ENCODE peak calls at places on chromosomes 3 and 15, in four cellular contexts. O, Y, P and A are unnamed samples.

GRCh38 chr15:57485869-57486268 is 105.8 kb upstream of the MYZAP start:
- DNase-seq in O (no peak), Y (peak), P (peak), A (peak)

GRCh38 chr3:40054568-40055222 is 245.3 kb downstream of the MYRIP start:
- DNase-seq in O (no peak), Y (no peak), P (peak), A (no peak)

GRCh38 chr15:58632789-58633188 is 116.7 kb downstream of the ADAM10 start:
- DNase-seq in O (no peak), Y (no peak), P (no peak), A (no peak)

GRCh38 chr3:170644711-170645110 is 58.8 kb upstream of the SLC7A14 start:
- DNase-seq in O (no peak), Y (no peak), P (peak), A (no peak)

GRCh38 chr3:139388961-139389551 is 391 bp downstream of the COPB2 start:
- DNase-seq in O (no peak), Y (no peak), P (no peak), A (no peak)

GRCh38 chr15:89356634-89357298 is 22.1 kb upstream of the POLG start:
- DNase-seq in O (no peak), Y (no peak), P (no peak), A (peak)

GRCh38 chr15:48465410-48465809 is 134.2 kb downstream of the DUT start:
- DNase-seq in O (no peak), Y (no peak), P (no peak), A (no peak)

GRCh38 chr3:81463761-81464160 is 297.7 kb downstream of the GBE1 start:
- DNase-seq in O (no peak), Y (no peak), P (peak), A (no peak)

GRCh38 chr3:175163686-175164085 is 304.6 kb downstream of the NAALADL2 start:
- DNase-seq in O (no peak), Y (no peak), P (peak), A (no peak)

GRCh38 chr15:92878593-92879053 is 21.5 kb upstream of the CHD2 start:
- DNase-seq in O (no peak), Y (no peak), P (no peak), A (no peak)

GRCh38 chr15:80991446-80991845 is 1.8 kb upstream of the MESD start:
- DNase-seq in O (peak), Y (no peak), P (peak), A (peak)

GRCh38 chr3:193779933-193780332 is 186.9 kb downstream of the OPA1 start:
- DNase-seq in O (no peak), Y (no peak), P (no peak), A (no peak)

GRCh38 chr3:45852828-45853227 is 10.9 kb upstream of the LZTFL1 start:
- DNase-seq in O (no peak), Y (no peak), P (no peak), A (no peak)

GRCh38 chr3:49553690-49554634 is at the start of gene BSN:
- DNase-seq in O (peak), Y (peak), P (peak), A (peak)

GRCh38 chr3:8702560-8702959 is 31.0 kb upstream of the CAV3 start:
- DNase-seq in O (no peak), Y (peak), P (no peak), A (no peak)

GRCh38 chr3:35448681-35449080 is 190.6 kb upstream of the ARPP21 start:
- DNase-seq in O (no peak), Y (no peak), P (no peak), A (no peak)

GRCh38 chr15:60392986-60393811 is 4.6 kb downstream of the ANXA2 start:
- DNase-seq in O (peak), Y (no peak), P (peak), A (peak)

GRCh38 chr3:168581718-168582332 is 486.1 kb upstream of the GOLIM4 start:
- DNase-seq in O (no peak), Y (peak), P (no peak), A (no peak)

GRCh38 chr15:96340611-96341464 is 10.3 kb downstream of the NR2F2 start:
- DNase-seq in O (peak), Y (peak), P (peak), A (no peak)

GRCh38 chr3:53804697-53805462 is 41.3 kb downstream of the CHDH start:
- DNase-seq in O (peak), Y (peak), P (peak), A (peak)

GRCh38 chr3:156525808-156526207 is 29.1 kb downstream of the SSR3 start:
- DNase-seq in O (no peak), Y (no peak), P (no peak), A (no peak)

GRCh38 chr3:15630646-15631350 is 29.3 kb downstream of the BTD start:
- DNase-seq in O (no peak), Y (no peak), P (peak), A (no peak)

GRCh38 chr3:149490260-149490971 is 15.9 kb downstream of the TM4SF4 start:
- DNase-seq in O (no peak), Y (no peak), P (no peak), A (no peak)

DNA sequence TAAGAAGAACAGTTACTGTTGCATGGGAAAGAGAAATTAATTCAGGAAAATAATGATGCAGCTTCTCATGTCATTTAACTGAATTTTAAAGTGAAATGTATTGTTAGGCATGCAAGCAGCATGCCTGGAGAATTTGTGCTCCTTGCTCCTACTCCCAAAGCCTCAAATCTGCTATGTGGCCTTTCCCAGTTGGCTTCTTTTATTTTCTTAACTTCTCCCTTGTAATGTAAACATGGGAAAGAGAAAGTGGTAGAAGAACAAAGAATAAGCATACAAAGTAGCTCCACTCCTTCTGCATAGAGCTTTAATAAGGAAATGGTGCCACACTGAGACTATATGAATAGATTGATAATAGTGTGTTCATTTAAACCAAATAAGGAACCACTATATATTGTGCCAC is 100.0 kb downstream of the VGLL3 start:
- DNase-seq in O (no peak), Y (peak), P (no peak), A (no peak)
- TF ChIP-seq CTCF in O (no peak), Y (no peak), P (no peak), A (no peak)

DNA sequence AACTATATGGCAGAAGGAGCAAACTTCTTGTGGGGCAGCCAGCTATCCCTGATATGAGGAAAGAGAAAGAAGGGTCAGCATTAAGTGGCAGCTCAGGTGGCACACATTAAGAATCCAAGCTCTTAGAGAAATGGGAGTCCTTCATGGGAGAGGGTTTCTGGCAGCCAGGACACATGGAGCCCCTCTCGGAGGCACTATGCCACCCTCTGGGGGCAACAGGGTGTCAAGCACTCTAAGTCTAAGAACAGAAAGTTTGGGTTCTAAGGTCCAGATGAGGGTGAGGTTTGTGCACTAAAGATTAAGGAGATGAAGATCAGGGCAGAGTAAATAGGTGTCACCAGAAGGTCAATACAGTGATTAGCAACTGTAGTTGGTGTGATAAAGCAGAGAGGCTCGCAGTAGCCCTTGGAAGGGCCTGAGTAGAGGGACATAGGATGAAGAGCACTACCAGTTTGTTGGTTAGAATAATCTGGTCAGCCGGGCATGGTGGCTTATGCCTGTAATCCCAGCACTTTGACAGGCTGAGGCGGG is 89.3 kb downstream of the ST6GAL1 start:
- DNase-seq in O (no peak), Y (no peak), P (no peak), A (no peak)
- TF ChIP-seq CTCF in O (no peak), Y (peak), P (no peak), A (no peak)

GRCh38 chr3:94520364-94520763 is 457.5 kb downstream of the NSUN3 start:
- DNase-seq in O (no peak), Y (no peak), P (no peak), A (no peak)

GRCh38 chr3:94524102-94524922 is 461.5 kb downstream of the NSUN3 start:
- DNase-seq in O (no peak), Y (peak), P (no peak), A (no peak)

GRCh38 chr3:94522488-94522887 is 459.6 kb downstream of the NSUN3 start:
- DNase-seq in O (no peak), Y (no peak), P (no peak), A (peak)

GRCh38 chr3:94529821-94530220 is 467.0 kb downstream of the NSUN3 start:
- DNase-seq in O (no peak), Y (no peak), P (no peak), A (no peak)

GRCh38 chr3:94525039-94525438 is 462.2 kb downstream of the NSUN3 start:
- DNase-seq in O (no peak), Y (peak), P (no peak), A (no peak)
- TF ChIP-seq CTCF in O (no peak), Y (peak), P (no peak), A (no peak)

GRCh38 chr3:14152233-14152962 is 26.0 kb downstream of the XPC start:
- DNase-seq in O (no peak), Y (peak), P (no peak), A (peak)
- TF ChIP-seq CTCF in O (no peak), Y (peak), P (peak), A (no peak)

GRCh38 chr15:63396546-63396939 is 14.9 kb upstream of the CA12 start:
- DNase-seq in O (no peak), Y (peak), P (no peak), A (no peak)
- TF ChIP-seq CTCF in O (no peak), Y (peak), P (no peak), A (no peak)

GRCh38 chr15:99749386-99749785 is 16.1 kb upstream of the LYSMD4 start:
- DNase-seq in O (no peak), Y (no peak), P (no peak), A (no peak)

GRCh38 chr15:99745687-99746086 is 12.4 kb upstream of the LYSMD4 start:
- DNase-seq in O (no peak), Y (no peak), P (no peak), A (no peak)

GRCh38 chr15:99741835-99742234 is 8.6 kb upstream of the LYSMD4 start:
- DNase-seq in O (no peak), Y (no peak), P (no peak), A (no peak)

GRCh38 chr15:99738047-99738847 is 5.0 kb upstream of the LYSMD4 start:
- DNase-seq in O (no peak), Y (no peak), P (no peak), A (no peak)

DNA sequence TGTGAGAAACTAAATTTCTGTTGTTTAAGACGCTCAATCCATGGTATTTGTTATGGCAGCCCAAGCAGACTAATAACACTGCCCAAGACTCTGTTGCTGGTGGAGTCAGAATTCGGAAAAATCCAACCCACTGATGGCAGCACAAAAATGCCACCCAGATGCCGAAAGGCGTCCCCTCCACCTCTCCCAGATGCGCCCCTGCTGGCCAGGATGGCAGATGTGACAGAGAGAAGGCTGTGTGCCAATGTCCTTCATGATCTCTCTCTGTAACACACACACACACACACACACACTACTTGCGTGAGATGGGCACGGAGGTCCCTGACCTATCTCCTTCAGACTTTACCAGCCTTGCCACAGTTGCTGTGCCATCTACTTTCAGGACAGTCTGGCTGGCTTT is 10.9 kb upstream of the LYSMD4 start:
- DNase-seq in O (no peak), Y (no peak), P (no peak), A (no peak)
- TF ChIP-seq CTCF in O (no peak), Y (peak), P (no peak), A (no peak)

GRCh38 chr15:40785158-40785557 is 15.4 kb downstream of the C15orf62 start:
- DNase-seq in O (no peak), Y (no peak), P (no peak), A (no peak)
- TF ChIP-seq CTCF in O (no peak), Y (no peak), P (no peak), A (no peak)

GRCh38 chr3:70818145-70818544 is 505.7 kb upstream of the MDFIC2 start:
- DNase-seq in O (no peak), Y (no peak), P (no peak), A (no peak)
- TF ChIP-seq CTCF in O (no peak), Y (no peak), P (no peak), A (no peak)